ENCODE peak calls at places on chromosomes 5 and 9, in five cellular contexts. P is CD8-positive, alpha-beta T cell; S is mesendoderm; A is heart right ventricle; M is cardiac muscle cell. X is an unnamed sample.

GRCh38 chr5:55338810-55339243 is 31.0 kb downstream of the MTREX start:
- DNase-seq in P (no peak), S (no peak), A (no peak), M (no peak), X (no peak)

GRCh38 chr5:143261748-143262392 is 141.6 kb downstream of the NR3C1 start:
- DNase-seq in P (no peak), S (no peak), A (no peak), M (peak), X (no peak)

GRCh38 chr9:82124090-82124489 is 135.5 kb downstream of the SPATA31D1 start:
- DNase-seq in P (no peak), S (peak), A (no peak), M (peak), X (no peak)

GRCh38 chr5:172735141-172735831 is 35.7 kb downstream of the DUSP1 start:
- DNase-seq in P (no peak), S (no peak), A (no peak), M (no peak), X (no peak)

GRCh38 chr5:131814990-131815389 is 18.2 kb upstream of the FNIP1 start:
- DNase-seq in P (no peak), S (peak), A (no peak), M (peak), X (no peak)

GRCh38 chr9:109886050-109886449 is 106.1 kb downstream of the PALM2AKAP2 start:
- DNase-seq in P (no peak), S (no peak), A (peak), M (peak), X (no peak)

GRCh38 chr5:14830210-14831005 is 41.2 kb downstream of the ANKH start:
- DNase-seq in P (no peak), S (no peak), A (no peak), M (peak), X (no peak)

GRCh38 chr5:134714120-134714519 is 24.2 kb upstream of the CAMLG start:
- DNase-seq in P (no peak), S (peak), A (no peak), M (no peak), X (peak)

GRCh38 chr9:87872079-87872624 is 10.5 kb upstream of the SPATA31E1 start:
- DNase-seq in P (no peak), S (no peak), A (no peak), M (peak), X (peak)

GRCh38 chr9:99851028-99851822 is 29.5 kb downstream of the NR4A3 start:
- DNase-seq in P (peak), S (no peak), A (no peak), M (no peak), X (no peak)

GRCh38 chr5:57407391-57407790 is 75.2 kb downstream of the ACTBL2 start:
- DNase-seq in P (no peak), S (no peak), A (no peak), M (no peak), X (no peak)

GRCh38 chr9:18534611-18535010 is 60.7 kb downstream of the ADAMTSL1 start:
- DNase-seq in P (no peak), S (no peak), A (no peak), M (no peak), X (no peak)

GRCh38 chr9:76419782-76420380 is 25.7 kb upstream of the RFK start:
- DNase-seq in P (no peak), S (peak), A (no peak), M (peak), X (no peak)

GRCh38 chr9:82923410-82924242 is 139.3 kb downstream of the RASEF start:
- DNase-seq in P (no peak), S (no peak), A (no peak), M (no peak), X (no peak)

GRCh38 chr5:150640311-150641005 is at the start of gene SYNPO:
- DNase-seq in P (no peak), S (peak), A (peak), M (peak), X (no peak)

GRCh38 chr5:54083851-54084250 is 226.5 kb downstream of the ARL15 start:
- DNase-seq in P (no peak), S (no peak), A (no peak), M (no peak), X (no peak)

GRCh38 chr9:84493284-84493947 is 152.9 kb upstream of the SLC28A3 start:
- DNase-seq in P (no peak), S (peak), A (no peak), M (no peak), X (peak)

GRCh38 chr9:93119953-93120845 is 13.9 kb downstream of the NINJ1 start:
- DNase-seq in P (no peak), S (peak), A (peak), M (peak), X (peak)

GRCh38 chr9:20319641-20320337 is 302.5 kb downstream of the MLLT3 start:
- DNase-seq in P (no peak), S (peak), A (no peak), M (peak), X (no peak)

GRCh38 chr5:107533946-107534876 is 136.5 kb downstream of the EFNA5 start:
- DNase-seq in P (no peak), S (no peak), A (no peak), M (no peak), X (no peak)

GRCh38 chr9:114397848-114398605 is 10.2 kb upstream of the AKNA start:
- DNase-seq in P (peak), S (peak), A (peak), M (peak), X (peak)

GRCh38 chr5:87361536-87362213 is 51.1 kb downstream of the CCNH start:
- DNase-seq in P (no peak), S (no peak), A (no peak), M (peak), X (no peak)

GRCh38 chr9:89604463-89605180 is at the start of gene GADD45G:
- DNase-seq in P (peak), S (peak), A (peak), M (peak), X (peak)

GRCh38 chr9:121198512-121199042 is 3.1 kb downstream of the RAB14 start:
- DNase-seq in P (no peak), S (no peak), A (no peak), M (no peak), X (no peak)
- H3K4me3 ChIP-seq in P (no peak), S (no peak), A (peak), M (no peak), X (peak)

GRCh38 chr9:95460627-95461164 is 56.1 kb downstream of the PTCH1 start:
- DNase-seq in P (no peak), S (peak), A (no peak), M (no peak), X (no peak)

GRCh38 chr9:95462419-95463121 is 54.2 kb downstream of the PTCH1 start:
- DNase-seq in P (peak), S (peak), A (peak), M (peak), X (peak)

GRCh38 chr9:95461448-95462381 is 55.1 kb downstream of the PTCH1 start:
- DNase-seq in P (no peak), S (no peak), A (no peak), M (no peak), X (no peak)

GRCh38 chr9:95465115-95465514 is 51.7 kb downstream of the PTCH1 start:
- DNase-seq in P (no peak), S (no peak), A (no peak), M (no peak), X (no peak)

DNA sequence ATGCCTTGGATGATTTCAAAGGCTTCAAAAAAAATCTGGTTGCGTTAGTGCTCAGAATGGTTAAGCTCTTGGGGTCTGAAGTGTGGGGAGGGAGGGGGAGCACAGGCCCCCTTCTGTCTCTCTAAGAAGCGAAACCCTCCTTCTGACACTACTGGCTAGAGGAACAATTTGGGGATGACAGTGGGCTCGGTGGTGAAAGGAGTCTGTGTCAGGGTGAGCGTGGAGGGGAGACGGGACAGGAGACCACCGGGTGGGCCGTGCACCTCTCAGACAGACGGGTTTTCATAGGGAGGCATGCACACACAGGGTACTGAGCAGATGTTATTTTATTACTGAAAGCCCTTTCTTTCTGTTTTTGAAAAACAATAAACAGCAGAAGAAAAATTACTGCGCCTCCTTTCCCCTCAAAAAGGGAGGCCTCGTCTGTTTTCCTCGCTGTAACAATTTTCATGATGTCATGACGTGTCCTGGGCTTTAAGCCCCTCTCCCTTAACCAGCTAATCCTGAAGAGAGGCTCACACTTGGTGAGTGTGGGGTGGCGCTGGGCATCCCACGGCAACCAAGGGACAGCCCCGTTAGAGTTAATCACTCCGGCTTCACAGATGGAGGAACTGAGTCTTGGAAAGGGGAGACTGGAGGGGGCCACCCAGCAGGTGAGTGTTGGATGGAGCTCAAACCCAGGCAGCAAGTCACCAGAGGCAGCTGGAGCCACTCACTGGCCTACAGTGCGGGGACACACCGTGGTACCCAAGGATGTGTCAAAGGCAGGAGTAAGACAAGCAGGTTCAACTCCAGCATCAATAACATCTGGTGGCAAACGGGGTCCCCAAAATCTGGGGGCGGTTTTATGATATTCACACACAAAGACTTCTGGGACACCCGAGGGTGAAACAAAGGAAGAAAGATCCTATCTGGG is 53.4 kb downstream of the PTCH1 start:
- DNase-seq in P (no peak), S (no peak), A (no peak), M (no peak), X (no peak)
- H3K4me3 ChIP-seq in P (peak), S (no peak), A (peak), M (peak), X (no peak)

GRCh38 chr5:159099049-159099760 is 511 bp downstream of the EBF1 start:
- DNase-seq in P (no peak), S (peak), A (peak), M (peak), X (peak)
- H3K4me3 ChIP-seq in P (peak), S (no peak), A (peak), M (peak), X (peak)

DNA sequence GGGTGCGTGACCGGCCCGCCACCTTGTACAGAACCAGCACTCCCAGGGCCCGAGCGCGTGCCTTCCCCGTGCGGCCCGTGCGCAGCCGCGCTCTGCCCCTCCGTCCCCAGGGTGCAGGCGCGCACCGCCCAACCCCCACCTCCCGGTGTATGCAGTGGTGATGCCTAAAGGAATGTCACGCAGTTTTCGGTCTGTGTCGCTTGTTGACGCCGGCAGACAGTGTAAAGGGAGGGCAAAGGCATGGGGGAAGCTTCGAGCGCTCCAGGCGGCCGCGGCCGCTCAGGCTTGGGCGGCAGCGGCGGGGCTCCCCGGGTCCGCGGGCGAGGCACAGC is 1.3 kb downstream of the LRRC26 start:
- DNase-seq in P (no peak), S (no peak), A (no peak), M (no peak), X (peak)
- H3K4me3 ChIP-seq in P (no peak), S (no peak), A (peak), M (peak), X (peak)

GRCh38 chr9:135149876-135150275 is 62.4 kb downstream of the OLFM1 start:
- DNase-seq in P (no peak), S (no peak), A (no peak), M (no peak), X (no peak)

GRCh38 chr9:135148386-135148785 is 60.9 kb downstream of the OLFM1 start:
- DNase-seq in P (no peak), S (no peak), A (no peak), M (no peak), X (no peak)

GRCh38 chr9:135147473-135147805 is 60.0 kb downstream of the OLFM1 start:
- DNase-seq in P (no peak), S (no peak), A (no peak), M (no peak), X (no peak)

GRCh38 chr9:135146766-135147472 is 59.5 kb downstream of the OLFM1 start:
- DNase-seq in P (no peak), S (no peak), A (no peak), M (no peak), X (no peak)

GRCh38 chr9:135147938-135148337 is 60.5 kb downstream of the OLFM1 start:
- DNase-seq in P (no peak), S (no peak), A (no peak), M (no peak), X (no peak)
- H3K4me3 ChIP-seq in P (no peak), S (no peak), A (no peak), M (no peak), X (no peak)

DNA sequence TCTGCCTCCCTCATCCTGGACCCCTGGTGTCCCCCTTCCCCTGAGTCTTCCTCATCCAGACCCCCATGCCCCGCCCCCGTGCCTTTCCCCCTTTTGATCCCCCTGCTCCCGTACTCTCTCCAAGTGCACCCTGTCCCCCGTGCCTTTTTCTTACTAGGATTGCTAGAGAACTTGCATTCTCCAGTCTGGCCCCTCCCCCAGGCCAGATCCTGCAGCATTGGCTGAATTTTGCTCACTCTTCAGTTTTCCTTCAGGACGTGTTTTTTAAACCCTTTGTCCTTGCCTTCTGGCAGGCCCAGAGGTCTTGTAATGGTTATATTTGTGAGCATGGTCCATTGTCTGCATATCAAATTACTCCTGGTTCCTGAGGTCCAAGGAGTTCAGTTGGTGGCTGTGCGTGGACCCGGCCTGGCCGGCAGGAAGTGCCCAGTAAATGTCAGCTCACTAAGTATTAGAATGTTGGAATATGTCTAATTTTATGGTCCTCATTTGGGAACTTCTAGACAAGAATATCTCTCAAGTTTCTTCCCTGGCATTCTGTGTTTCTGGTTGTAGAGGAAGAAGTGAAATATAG is 617 bp downstream of the TBC1D13 start:
- DNase-seq in P (no peak), S (peak), A (no peak), M (peak), X (no peak)
- H3K4me3 ChIP-seq in P (peak), S (peak), A (peak), M (peak), X (peak)